ENCODE peak calls at places on chromosomes 11 and 22, in eight cellular contexts. E is body of pancreas, K is upper lobe of right lung, S is fibroblast of lung, L is left lung, N is uterus, G is upper lobe of left lung, X is right lobe of liver. U is an unnamed sample. For H3K36me3, the result is how much of the 10 kb centered on the place peaks cover.

GRCh38 chr22:32219030-32219429 is 14.2 kb upstream of the RFPL2 start:
- DNase-seq in E (no peak), K (no peak), S (no peak), L (no peak), N (no peak), G (no peak), X (no peak), U (no peak)

GRCh38 chr11:11520231-11521015 is 101.4 kb downstream of the GALNT18 start:
- DNase-seq in E (no peak), K (no peak), S (no peak), L (no peak), N (no peak), G (peak), X (no peak), U (no peak)

GRCh38 chr11:111441443-111441842 is 62.4 kb upstream of the POU2AF1 start:
- DNase-seq in E (no peak), K (no peak), S (peak), L (no peak), N (peak), G (no peak), X (no peak), U (no peak)

GRCh38 chr22:27378343-27378800 is 423.2 kb downstream of the MN1 start:
- DNase-seq in E (no peak), K (no peak), S (peak), L (no peak), N (no peak), G (peak), X (no peak), U (no peak)

GRCh38 chr11:19546325-19546724 is 166.3 kb upstream of the NAV2 start:
- DNase-seq in E (no peak), K (no peak), S (no peak), L (no peak), N (no peak), G (peak), X (no peak), U (no peak)

GRCh38 chr11:10481567-10482349 is 26.7 kb downstream of the AMPD3 start:
- DNase-seq in E (no peak), K (no peak), S (no peak), L (no peak), N (no peak), G (peak), X (no peak), U (no peak)

GRCh38 chr22:20992056-20992442 is 9.9 kb downstream of the THAP7 start:
- DNase-seq in E (no peak), K (no peak), S (no peak), L (no peak), N (no peak), G (no peak), X (no peak), U (no peak)

GRCh38 chr11:27255447-27255828 is 107.6 kb downstream of the CCDC34 start:
- DNase-seq in E (no peak), K (no peak), S (peak), L (no peak), N (no peak), G (no peak), X (no peak), U (no peak)

GRCh38 chr11:108034034-108034433 is 25.3 kb downstream of the CUL5 start:
- DNase-seq in E (no peak), K (no peak), S (no peak), L (no peak), N (no peak), G (no peak), X (no peak), U (no peak)

GRCh38 chr11:120248551-120249278 is 8.8 kb downstream of the POU2F3 start:
- DNase-seq in E (no peak), K (no peak), S (peak), L (no peak), N (no peak), G (no peak), X (no peak), U (no peak)

GRCh38 chr22:19430890-19431541 is 517 bp downstream of the HIRA start:
- DNase-seq in E (peak), K (peak), S (peak), L (peak), N (no peak), G (no peak), X (peak), U (no peak)

GRCh38 chr11:108609681-108610080 is 16.1 kb upstream of the EXPH5 start:
- DNase-seq in E (no peak), K (no peak), S (peak), L (no peak), N (no peak), G (no peak), X (no peak), U (no peak)

GRCh38 chr11:47109882-47110281 is 66.8 kb downstream of the ARFGAP2 start:
- DNase-seq in E (no peak), K (no peak), S (no peak), L (no peak), N (no peak), G (no peak), X (no peak), U (no peak)

GRCh38 chr11:35541621-35542375 is 16.4 kb upstream of the PAMR1 start:
- DNase-seq in E (peak), K (no peak), S (peak), L (peak), N (peak), G (no peak), X (no peak), U (no peak)

GRCh38 chr11:31812392-31813241 is 1.5 kb upstream of the PAX6 start:
- DNase-seq in E (no peak), K (no peak), S (peak), L (no peak), N (no peak), G (peak), X (no peak), U (no peak)

GRCh38 chr11:110838808-110839207 is 126.6 kb upstream of the ARHGAP20 start:
- DNase-seq in E (no peak), K (no peak), S (no peak), L (no peak), N (no peak), G (no peak), X (no peak), U (no peak)

GRCh38 chr11:70854891-70855556 is 397.4 kb downstream of the SHANK2 start:
- DNase-seq in E (peak), K (no peak), S (no peak), L (no peak), N (no peak), G (no peak), X (no peak), U (no peak)

GRCh38 chr11:129428027-129428426 is 52.4 kb downstream of the BARX2 start:
- DNase-seq in E (no peak), K (no peak), S (no peak), L (no peak), N (no peak), G (no peak), X (no peak), U (no peak)

GRCh38 chr11:35796542-35796941 is 134.0 kb downstream of the TRIM44 start:
- DNase-seq in E (no peak), K (no peak), S (peak), L (no peak), N (no peak), G (no peak), X (no peak), U (no peak)

GRCh38 chr22:47073101-47073500 is 310.7 kb downstream of the TBC1D22A start:
- DNase-seq in E (no peak), K (no peak), S (no peak), L (no peak), N (no peak), G (no peak), X (no peak), U (no peak)

GRCh38 chr22:23183107-23183698 is 2.9 kb downstream of the BCR start:
- DNase-seq in E (peak), K (peak), S (peak), L (peak), N (no peak), G (no peak), X (peak), U (no peak)

GRCh38 chr11:30585067-30585891 is 874 bp downstream of the MPPED2 start:
- DNase-seq in E (peak), K (peak), S (no peak), L (no peak), N (peak), G (peak), X (peak), U (no peak)

GRCh38 chr22:22425366-22425765 is 83.2 kb downstream of the ZNF280B start:
- DNase-seq in E (no peak), K (no peak), S (no peak), L (no peak), N (no peak), G (no peak), X (no peak), U (no peak)

GRCh38 chr11:100827934-100828661 is 141.0 kb downstream of the ARHGAP42 start:
- DNase-seq in E (peak), K (no peak), S (peak), L (no peak), N (no peak), G (no peak), X (no peak), U (no peak)

GRCh38 chr11:124761301-124762021 is 629 bp downstream of the ESAM start:
- DNase-seq in E (no peak), K (peak), S (no peak), L (no peak), N (no peak), G (no peak), X (no peak), U (no peak)

GRCh38 chr11:86431258-86431657 is 56.6 kb downstream of the CCDC81 start:
- DNase-seq in E (no peak), K (no peak), S (no peak), L (no peak), N (no peak), G (peak), X (peak), U (no peak)

GRCh38 chr11:32032478-32032877 is 58.4 kb upstream of the RCN1 start:
- DNase-seq in E (no peak), K (no peak), S (peak), L (no peak), N (no peak), G (no peak), X (no peak), U (no peak)

DNA sequence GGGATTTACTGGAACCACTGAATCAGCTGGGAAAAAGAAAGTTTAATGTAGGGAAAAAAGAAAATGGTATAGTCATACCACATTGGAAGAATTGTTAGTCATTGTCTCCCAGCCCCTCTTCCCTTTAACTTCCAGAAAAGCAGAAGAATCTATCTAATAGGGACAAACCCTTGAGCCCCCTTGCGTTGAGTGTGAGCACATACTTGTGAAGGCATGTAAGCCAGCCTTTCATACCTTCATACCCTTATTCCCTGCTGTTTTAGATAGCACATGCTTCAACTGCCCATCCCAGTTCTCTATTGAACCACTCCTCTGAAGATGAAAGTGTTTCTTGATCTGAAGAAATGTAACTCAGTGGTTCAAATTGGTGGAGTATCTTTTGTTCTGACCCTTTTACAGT is 6.6 kb downstream of the TREH start:
- DNase-seq in E (no peak), K (no peak), S (no peak), L (no peak), N (no peak), G (no peak), X (no peak), U (no peak)
- TF ChIP-seq CTCF in E (no peak), K (no peak), S (peak), L (no peak), N (no peak), G (no peak), X (no peak), U (no peak)

GRCh38 chr11:114309517-114309916 is 13.3 kb downstream of the NNMT start:
- DNase-seq in E (no peak), K (no peak), S (no peak), L (no peak), N (no peak), G (no peak), X (no peak), U (no peak)
- H3K4me3 ChIP-seq in E (no peak), K (no peak), S (no peak), L (no peak), N (no peak), G (no peak), X (no peak), U (peak)

DNA sequence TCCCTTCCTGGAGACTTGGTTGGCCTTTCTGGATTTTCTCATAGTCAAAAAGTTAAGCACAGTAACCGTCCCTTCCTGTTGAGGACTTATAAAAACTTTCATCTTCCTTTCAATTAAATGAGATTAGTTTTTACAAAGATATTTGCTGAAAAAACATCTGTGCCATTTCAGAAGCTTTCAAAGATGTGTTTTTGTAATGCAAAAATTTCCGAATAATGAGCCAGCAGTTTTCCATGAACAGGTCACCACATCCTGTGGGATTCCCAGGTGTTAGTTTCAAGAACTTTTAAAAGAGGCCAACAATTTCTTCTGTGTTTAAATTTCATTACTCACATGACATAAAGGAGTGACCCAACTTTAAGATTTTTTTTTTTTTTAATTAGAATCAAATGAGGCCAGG is 18.0 kb downstream of the NUP50 start:
- DNase-seq in E (no peak), K (no peak), S (peak), L (no peak), N (no peak), G (no peak), X (no peak), U (no peak)
- H3K36me3 ChIP-seq in E (under half), K (half or more), S (under half), L (under half), N (under half), G (half or more), X (under half), U (under half)

GRCh38 chr11:122910775-122911174 is 28.2 kb downstream of the JHY start:
- DNase-seq in E (no peak), K (no peak), S (peak), L (no peak), N (no peak), G (no peak), X (no peak), U (no peak)
- TF ChIP-seq CTCF in E (no peak), K (peak), S (peak), L (no peak), N (peak), G (no peak), X (no peak), U (no peak)

DNA sequence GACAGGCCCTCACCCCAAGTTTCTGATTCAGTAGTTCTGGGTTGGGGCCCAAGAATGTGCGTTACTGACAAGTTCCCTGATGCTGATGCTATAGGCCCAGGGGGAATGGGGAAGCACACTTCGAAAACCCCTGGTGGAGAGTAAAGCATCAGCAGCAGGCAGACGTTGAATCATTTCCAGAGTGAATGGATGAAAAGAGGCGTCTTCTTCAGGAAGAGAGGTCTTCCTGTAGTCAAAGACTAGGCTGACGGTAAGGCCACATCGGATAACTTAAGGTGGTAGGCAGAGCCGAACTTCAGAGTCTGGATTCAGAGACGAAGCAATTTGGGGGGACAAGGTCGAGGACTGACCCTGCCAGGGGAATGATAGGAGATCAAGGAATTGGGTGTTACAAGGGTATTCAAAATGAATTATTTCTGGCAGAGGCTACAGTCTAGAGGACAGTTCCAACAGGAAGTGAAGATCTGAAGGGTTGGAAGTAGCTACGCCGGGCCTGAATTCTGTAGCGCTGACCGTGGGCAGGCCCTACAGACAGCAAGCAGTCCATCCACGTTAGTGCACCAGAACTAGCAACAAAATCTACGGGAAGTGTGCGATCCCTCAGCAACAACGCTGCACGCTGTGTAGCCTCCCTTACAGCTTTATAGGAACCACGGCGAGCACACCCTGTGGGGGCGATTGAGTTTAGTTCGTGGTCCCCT is 862 bp upstream of the CENATAC start:
- DNase-seq in E (no peak), K (no peak), S (peak), L (no peak), N (no peak), G (no peak), X (no peak), U (no peak)
- H3K4me3 ChIP-seq in E (peak), K (peak), S (peak), L (peak), N (peak), G (peak), X (peak), U (peak)

GRCh38 chr22:49903322-49904039 is 14.8 kb downstream of the ALG12 start:
- DNase-seq in E (no peak), K (peak), S (no peak), L (no peak), N (no peak), G (no peak), X (no peak), U (no peak)

GRCh38 chr22:49906799-49907290 is 11.4 kb downstream of the ALG12 start:
- DNase-seq in E (no peak), K (peak), S (no peak), L (no peak), N (no peak), G (no peak), X (peak), U (no peak)

GRCh38 chr22:49906071-49906798 is 12.0 kb downstream of the ALG12 start:
- DNase-seq in E (no peak), K (peak), S (no peak), L (no peak), N (no peak), G (peak), X (peak), U (no peak)

GRCh38 chr22:49904040-49904369 is 14.2 kb downstream of the ALG12 start:
- DNase-seq in E (no peak), K (peak), S (no peak), L (no peak), N (no peak), G (peak), X (no peak), U (no peak)

GRCh38 chr22:49905465-49905864 is 12.8 kb downstream of the ALG12 start:
- DNase-seq in E (no peak), K (no peak), S (no peak), L (no peak), N (no peak), G (no peak), X (no peak), U (no peak)
- H3K36me3 ChIP-seq in E (under half), K (half or more), S (under half), L (under half), N (under half), G (under half), X (under half), U (under half)

GRCh38 chr11:77353131-77353530 is 51.6 kb upstream of the GDPD4 start:
- DNase-seq in E (no peak), K (no peak), S (peak), L (no peak), N (no peak), G (no peak), X (no peak), U (no peak)

GRCh38 chr11:77345621-77346020 is 44.1 kb upstream of the GDPD4 start:
- DNase-seq in E (no peak), K (no peak), S (peak), L (no peak), N (no peak), G (no peak), X (no peak), U (no peak)

GRCh38 chr11:77346906-77347603 is 45.6 kb upstream of the GDPD4 start:
- DNase-seq in E (no peak), K (no peak), S (peak), L (no peak), N (no peak), G (no peak), X (no peak), U (no peak)

GRCh38 chr11:77347962-77348361 is 46.5 kb upstream of the GDPD4 start:
- DNase-seq in E (no peak), K (no peak), S (no peak), L (no peak), N (no peak), G (no peak), X (no peak), U (no peak)

DNA sequence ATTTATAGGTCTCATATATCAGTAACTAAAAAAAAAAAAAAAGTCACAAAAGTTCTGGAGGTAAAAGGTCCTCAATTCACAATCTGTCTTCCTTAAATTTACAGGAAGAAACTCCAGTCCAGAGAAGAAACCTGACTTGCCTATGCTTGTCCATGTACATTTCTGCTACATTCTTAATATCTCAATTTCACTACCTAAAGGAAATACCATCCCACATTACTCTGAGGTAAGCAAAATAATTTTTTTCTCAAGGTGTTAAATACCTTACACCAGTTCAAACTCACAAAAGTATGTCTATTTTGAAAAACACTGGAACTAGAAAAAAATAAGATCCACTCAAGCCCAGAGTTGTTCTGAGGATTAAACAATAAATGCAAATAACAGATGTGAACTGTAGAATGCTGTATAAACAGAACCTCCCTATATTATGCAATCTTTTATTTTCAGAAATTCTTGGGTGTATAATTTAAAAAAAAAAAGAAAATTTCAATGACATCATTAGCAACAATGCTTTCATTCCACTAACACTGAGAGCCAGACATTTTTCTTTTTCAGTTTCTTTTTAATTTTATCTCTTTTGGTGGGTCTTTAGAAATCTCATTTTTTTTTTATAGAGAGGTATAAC is 49.9 kb upstream of the GDPD4 start:
- DNase-seq in E (no peak), K (no peak), S (no peak), L (no peak), N (no peak), G (no peak), X (no peak), U (no peak)
- TF ChIP-seq CTCF in E (no peak), K (no peak), S (no peak), L (no peak), N (no peak), G (no peak), X (no peak), U (no peak)

U was measured in thoracic aorta.